ENCODE peak calls at places on chromosomes 12 and 14, in five cellular contexts. One of them, this sample, is unnamed.

GRCh38 chr12:62933220-62933870 is 1.6 kb downstream of the PPM1H start:
- DNase-seq in left ventricle myocardium inferior: peak
- DNase-seq in nephron progenitor cell: peak
- DNase-seq in MCF 10A: no peak
- DNase-seq in AG09309: no peak
- DNase-seq in this sample: no peak

GRCh38 chr12:12510141-12510540 is 52.5 kb downstream of the DUSP16 start:
- DNase-seq in left ventricle myocardium inferior: no peak
- DNase-seq in nephron progenitor cell: no peak
- DNase-seq in MCF 10A: peak
- DNase-seq in AG09309: peak
- DNase-seq in this sample: no peak

GRCh38 chr12:77834618-77835017 is 3.9 kb downstream of the NAV3 start:
- DNase-seq in left ventricle myocardium inferior: no peak
- DNase-seq in nephron progenitor cell: no peak
- DNase-seq in MCF 10A: no peak
- DNase-seq in AG09309: no peak
- DNase-seq in this sample: no peak

GRCh38 chr14:75661499-75661814 is 411 bp downstream of the TTLL5 start:
- DNase-seq in left ventricle myocardium inferior: no peak
- DNase-seq in nephron progenitor cell: no peak
- DNase-seq in MCF 10A: no peak
- DNase-seq in AG09309: no peak
- DNase-seq in this sample: no peak

GRCh38 chr12:31037921-31038320 is 35.7 kb upstream of the DDX11 start:
- DNase-seq in left ventricle myocardium inferior: no peak
- DNase-seq in nephron progenitor cell: no peak
- DNase-seq in MCF 10A: peak
- DNase-seq in AG09309: no peak
- DNase-seq in this sample: no peak

GRCh38 chr12:58529114-58529665 is 391.1 kb downstream of the LRIG3 start:
- DNase-seq in left ventricle myocardium inferior: no peak
- DNase-seq in nephron progenitor cell: no peak
- DNase-seq in MCF 10A: peak
- DNase-seq in AG09309: peak
- DNase-seq in this sample: no peak

GRCh38 chr12:58877243-58877743 is 43.0 kb downstream of the LRIG3 start:
- DNase-seq in left ventricle myocardium inferior: no peak
- DNase-seq in nephron progenitor cell: no peak
- DNase-seq in MCF 10A: peak
- DNase-seq in AG09309: peak
- DNase-seq in this sample: no peak

GRCh38 chr12:15525414-15525813 is 203.1 kb downstream of the PTPRO start:
- DNase-seq in left ventricle myocardium inferior: no peak
- DNase-seq in nephron progenitor cell: no peak
- DNase-seq in MCF 10A: no peak
- DNase-seq in AG09309: no peak
- DNase-seq in this sample: no peak

GRCh38 chr14:53929871-53930685 is 26.5 kb downstream of the BMP4 start:
- DNase-seq in left ventricle myocardium inferior: no peak
- DNase-seq in nephron progenitor cell: peak
- DNase-seq in MCF 10A: peak
- DNase-seq in AG09309: no peak
- DNase-seq in this sample: peak

GRCh38 chr12:90569685-90570084 is 385.3 kb downstream of the CCER1 start:
- DNase-seq in left ventricle myocardium inferior: no peak
- DNase-seq in nephron progenitor cell: no peak
- DNase-seq in MCF 10A: no peak
- DNase-seq in AG09309: no peak
- DNase-seq in this sample: no peak

GRCh38 chr14:20597108-20597507 is 5.9 kb upstream of the RNASE12 start:
- DNase-seq in left ventricle myocardium inferior: no peak
- DNase-seq in nephron progenitor cell: no peak
- DNase-seq in MCF 10A: no peak
- DNase-seq in AG09309: no peak
- DNase-seq in this sample: no peak

GRCh38 chr14:97280526-97280925 is 483.3 kb downstream of the VRK1 start:
- DNase-seq in left ventricle myocardium inferior: no peak
- DNase-seq in nephron progenitor cell: no peak
- DNase-seq in MCF 10A: no peak
- DNase-seq in AG09309: no peak
- DNase-seq in this sample: no peak

GRCh38 chr12:66602483-66603143 is 76.3 kb downstream of the GRIP1 start:
- DNase-seq in left ventricle myocardium inferior: no peak
- DNase-seq in nephron progenitor cell: no peak
- DNase-seq in MCF 10A: no peak
- DNase-seq in AG09309: no peak
- DNase-seq in this sample: no peak

GRCh38 chr12:122283680-122284079 is 17.4 kb upstream of the VPS33A start:
- DNase-seq in left ventricle myocardium inferior: no peak
- DNase-seq in nephron progenitor cell: no peak
- DNase-seq in MCF 10A: no peak
- DNase-seq in AG09309: no peak
- DNase-seq in this sample: no peak

GRCh38 chr12:121860257-121860656 is 1.6 kb upstream of the HPD start:
- DNase-seq in left ventricle myocardium inferior: no peak
- DNase-seq in nephron progenitor cell: no peak
- DNase-seq in MCF 10A: no peak
- DNase-seq in AG09309: no peak
- DNase-seq in this sample: no peak

GRCh38 chr12:74890237-74890599 is 319.4 kb downstream of the KCNC2 start:
- DNase-seq in left ventricle myocardium inferior: no peak
- DNase-seq in nephron progenitor cell: no peak
- DNase-seq in MCF 10A: peak
- DNase-seq in AG09309: peak
- DNase-seq in this sample: peak

GRCh38 chr12:68559246-68559645 is 51.5 kb upstream of the RAP1B start:
- DNase-seq in left ventricle myocardium inferior: no peak
- DNase-seq in nephron progenitor cell: no peak
- DNase-seq in MCF 10A: peak
- DNase-seq in AG09309: no peak
- DNase-seq in this sample: no peak

GRCh38 chr14:37946819-37947218 is 260.9 kb upstream of the SSTR1 start:
- DNase-seq in left ventricle myocardium inferior: no peak
- DNase-seq in nephron progenitor cell: no peak
- DNase-seq in MCF 10A: no peak
- DNase-seq in AG09309: no peak
- DNase-seq in this sample: no peak

GRCh38 chr14:37945959-37946358 is 261.7 kb upstream of the SSTR1 start:
- DNase-seq in left ventricle myocardium inferior: no peak
- DNase-seq in nephron progenitor cell: no peak
- DNase-seq in MCF 10A: no peak
- DNase-seq in AG09309: no peak
- DNase-seq in this sample: no peak
- TF ChIP-seq CTCF in left ventricle myocardium inferior: no peak
- TF ChIP-seq CTCF in nephron progenitor cell: no peak
- TF ChIP-seq CTCF in MCF 10A: no peak
- TF ChIP-seq CTCF in AG09309: no peak
- TF ChIP-seq CTCF in this sample: no peak

GRCh38 chr12:115898670-115899069 is 378.8 kb downstream of the MED13L start:
- DNase-seq in left ventricle myocardium inferior: no peak
- DNase-seq in nephron progenitor cell: no peak
- DNase-seq in MCF 10A: no peak
- DNase-seq in AG09309: no peak
- DNase-seq in this sample: no peak
- TF ChIP-seq CTCF in left ventricle myocardium inferior: no peak
- TF ChIP-seq CTCF in nephron progenitor cell: no peak
- TF ChIP-seq CTCF in MCF 10A: no peak
- TF ChIP-seq CTCF in AG09309: peak
- TF ChIP-seq CTCF in this sample: no peak

GRCh38 chr14:91897121-91897701 is 29.9 kb upstream of the TC2N start:
- DNase-seq in left ventricle myocardium inferior: peak
- DNase-seq in nephron progenitor cell: no peak
- DNase-seq in MCF 10A: peak
- DNase-seq in AG09309: peak
- DNase-seq in this sample: no peak

GRCh38 chr14:91899777-91900176 is 32.4 kb upstream of the TC2N start:
- DNase-seq in left ventricle myocardium inferior: no peak
- DNase-seq in nephron progenitor cell: no peak
- DNase-seq in MCF 10A: no peak
- DNase-seq in AG09309: no peak
- DNase-seq in this sample: no peak

GRCh38 chr14:91901449-91902250 is 34.3 kb upstream of the TC2N start:
- DNase-seq in left ventricle myocardium inferior: peak
- DNase-seq in nephron progenitor cell: no peak
- DNase-seq in MCF 10A: no peak
- DNase-seq in AG09309: no peak
- DNase-seq in this sample: no peak

GRCh38 chr14:91898256-91898843 is 31.0 kb upstream of the TC2N start:
- DNase-seq in left ventricle myocardium inferior: no peak
- DNase-seq in nephron progenitor cell: no peak
- DNase-seq in MCF 10A: no peak
- DNase-seq in AG09309: no peak
- DNase-seq in this sample: no peak

DNA sequence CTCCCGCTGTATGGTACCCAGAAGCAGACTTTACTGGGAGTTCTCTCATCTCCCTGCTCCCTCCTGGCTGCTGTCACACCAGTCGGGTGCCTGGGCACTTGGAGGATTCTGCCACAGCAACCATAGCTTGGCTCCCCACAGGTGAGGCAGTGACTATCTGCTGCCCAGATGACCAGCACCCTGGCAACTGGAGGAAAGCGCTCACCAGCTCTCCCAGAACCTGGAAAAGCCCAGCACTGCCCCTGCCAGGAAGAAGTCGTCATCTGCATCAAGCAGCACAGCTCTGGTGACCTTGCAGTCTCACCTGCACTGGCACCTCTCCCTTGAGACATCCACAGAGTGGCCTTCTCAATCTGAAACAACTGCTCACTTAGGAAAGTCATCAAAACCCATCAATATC is 31.9 kb upstream of the TC2N start:
- DNase-seq in left ventricle myocardium inferior: no peak
- DNase-seq in nephron progenitor cell: no peak
- DNase-seq in MCF 10A: peak
- DNase-seq in AG09309: no peak
- DNase-seq in this sample: no peak
- TF ChIP-seq CTCF in left ventricle myocardium inferior: no peak
- TF ChIP-seq CTCF in nephron progenitor cell: no peak
- TF ChIP-seq CTCF in MCF 10A: peak
- TF ChIP-seq CTCF in AG09309: no peak
- TF ChIP-seq CTCF in this sample: no peak

GRCh38 chr14:64736271-64737131 is 32.3 kb downstream of the PLEKHG3 start:
- DNase-seq in left ventricle myocardium inferior: peak
- DNase-seq in nephron progenitor cell: no peak
- DNase-seq in MCF 10A: no peak
- DNase-seq in AG09309: no peak
- DNase-seq in this sample: no peak
- TF ChIP-seq CTCF in left ventricle myocardium inferior: no peak
- TF ChIP-seq CTCF in nephron progenitor cell: no peak
- TF ChIP-seq CTCF in MCF 10A: no peak
- TF ChIP-seq CTCF in AG09309: no peak
- TF ChIP-seq CTCF in this sample: no peak

GRCh38 chr14:92352158-92352985 is 29.4 kb downstream of the SLC24A4 start:
- DNase-seq in left ventricle myocardium inferior: no peak
- DNase-seq in nephron progenitor cell: no peak
- DNase-seq in MCF 10A: peak
- DNase-seq in AG09309: no peak
- DNase-seq in this sample: peak
- TF ChIP-seq CTCF in left ventricle myocardium inferior: no peak
- TF ChIP-seq CTCF in nephron progenitor cell: peak
- TF ChIP-seq CTCF in MCF 10A: peak
- TF ChIP-seq CTCF in AG09309: peak
- TF ChIP-seq CTCF in this sample: peak

GRCh38 chr12:49264873-49265792 is at the start of gene TUBA1C:
- DNase-seq in left ventricle myocardium inferior: peak
- DNase-seq in nephron progenitor cell: peak
- DNase-seq in MCF 10A: peak
- DNase-seq in AG09309: peak
- DNase-seq in this sample: peak
- TF ChIP-seq CTCF in left ventricle myocardium inferior: no peak
- TF ChIP-seq CTCF in nephron progenitor cell: no peak
- TF ChIP-seq CTCF in MCF 10A: no peak
- TF ChIP-seq CTCF in AG09309: peak
- TF ChIP-seq CTCF in this sample: no peak